ENCODE peak calls at places on chromosomes 7 and 10, in four cellular contexts. L is lower lobe of right lung, X is bronchial epithelial cell, D is lower leg skin. N is an unnamed sample.

GRCh38 chr10:5603091-5603847 is 63.1 kb downstream of the ASB13 start:
- DNase-seq in L (peak; percentile 12), X (no peak), D (no peak), N (peak; percentile 13)

GRCh38 chr10:129707406-129708388 is 240.7 kb downstream of the MGMT start:
- DNase-seq in L (no peak), X (no peak), D (peak; percentile 81), N (no peak)

GRCh38 chr7:29622335-29623265 is 59.0 kb downstream of the PRR15 start:
- DNase-seq in L (no peak), X (peak; percentile 98), D (no peak), N (no peak)

GRCh38 chr7:17593854-17594419 is 295.5 kb downstream of the AHR start:
- DNase-seq in L (no peak), X (no peak), D (no peak), N (no peak)

GRCh38 chr7:29408841-29409243 is 154.8 kb upstream of the PRR15 start:
- DNase-seq in L (no peak), X (peak; percentile 64), D (no peak), N (no peak)

GRCh38 chr7:155257482-155258232 is 40.0 kb upstream of the INSIG1 start:
- DNase-seq in L (no peak), X (peak; percentile 21), D (peak; percentile 94), N (peak; percentile 42)

GRCh38 chr7:116796471-116796870 is 65.9 kb upstream of the CAPZA2 start:
- DNase-seq in L (no peak), X (no peak), D (no peak), N (no peak)

GRCh38 chr10:60123668-60124067 is 217.3 kb upstream of the CCDC6 start:
- DNase-seq in L (no peak), X (no peak), D (no peak), N (no peak)

GRCh38 chr10:102593074-102593803 is 51.0 kb upstream of the TRIM8 start:
- DNase-seq in L (no peak), X (no peak), D (no peak), N (no peak)

GRCh38 chr7:33886100-33886623 is 19.2 kb upstream of the BMPER start:
- DNase-seq in L (no peak), X (no peak), D (no peak), N (no peak)

GRCh38 chr10:99994801-99995200 is 14.9 kb downstream of the DNMBP start:
- DNase-seq in L (no peak), X (no peak), D (no peak), N (no peak)

GRCh38 chr10:113021268-113022028 is 71.4 kb downstream of the TCF7L2 start:
- DNase-seq in L (no peak), X (no peak), D (no peak), N (no peak)

GRCh38 chr10:77832243-77832642 is 94.3 kb downstream of the DLG5 start:
- DNase-seq in L (no peak), X (peak; percentile 49), D (no peak), N (no peak)

GRCh38 chr10:128280271-128280670 is 154.0 kb upstream of the MKI67 start:
- DNase-seq in L (no peak), X (no peak), D (no peak), N (no peak)

GRCh38 chr10:59006511-59007306 is 169.7 kb upstream of the PHYHIPL start:
- DNase-seq in L (no peak), X (peak; percentile 60), D (no peak), N (no peak)

GRCh38 chr10:35559416-35559815 is 45.7 kb upstream of the GJD4 start:
- DNase-seq in L (no peak), X (no peak), D (no peak), N (no peak)

GRCh38 chr10:13206546-13207443 is 27.4 kb downstream of the UCMA start:
- DNase-seq in L (no peak), X (peak; percentile 33), D (peak; percentile 31), N (no peak)

GRCh38 chr7:112263519-112263918 is 57.0 kb downstream of the ZNF277 start:
- DNase-seq in L (no peak), X (no peak), D (no peak), N (no peak)

GRCh38 chr7:141645188-141645587 is 56.8 kb downstream of the DENND11 start:
- DNase-seq in L (no peak), X (no peak), D (no peak), N (no peak)

GRCh38 chr7:132519936-132520335 is 56.3 kb downstream of the PLXNA4 start:
- DNase-seq in L (no peak), X (no peak), D (peak; percentile 40), N (no peak)

GRCh38 chr10:63554666-63555065 is 33.5 kb downstream of the REEP3 start:
- DNase-seq in L (peak; percentile 56), X (peak; percentile 58), D (no peak), N (no peak)

GRCh38 chr10:101062231-101063161 is 707 bp downstream of the KAZALD1 start:
- DNase-seq in L (peak; percentile 79), X (no peak), D (no peak), N (peak; percentile 85)

GRCh38 chr7:148436571-148436970 is 154.0 kb upstream of the C7orf33 start:
- DNase-seq in L (no peak), X (no peak), D (no peak), N (no peak)

GRCh38 chr10:62662471-62662870 is 142.0 kb upstream of the ADO start:
- DNase-seq in L (no peak), X (no peak), D (no peak), N (no peak)

GRCh38 chr10:127492607-127493250 is 56.4 kb upstream of the NPS start:
- DNase-seq in L (no peak), X (no peak), D (no peak), N (no peak)

GRCh38 chr10:99540673-99541531 is 8.2 kb downstream of the NKX2-3 start:
- DNase-seq in L (no peak), X (no peak), D (no peak), N (peak; percentile 54)

GRCh38 chr10:63103971-63104409 is 29.1 kb upstream of the NRBF2 start:
- DNase-seq in L (no peak), X (peak; percentile 10), D (no peak), N (no peak)

GRCh38 chr10:73650537-73651331 is 5.1 kb downstream of the SYNPO2L start:
- DNase-seq in L (no peak), X (peak; percentile 76), D (no peak), N (no peak)

GRCh38 chr10:15168296-15168780 is at the start of gene NMT2:
- DNase-seq in L (peak; percentile 91), X (peak; percentile 53), D (peak; percentile 96), N (peak; percentile 93)

GRCh38 chr10:24851595-24851994 is 100.8 kb downstream of the PRTFDC1 start:
- DNase-seq in L (peak; percentile 59), X (peak; percentile 90), D (no peak), N (peak; percentile 56)

GRCh38 chr10:110260746-110261477 is 43.8 kb downstream of the SMNDC1 start:
- DNase-seq in L (no peak), X (no peak), D (no peak), N (no peak)

GRCh38 chr10:79454259-79454658 is 8.8 kb upstream of the ZCCHC24 start:
- DNase-seq in L (no peak), X (peak; percentile 93), D (peak; percentile 87), N (no peak)

GRCh38 chr10:7672366-7673134 is 5.8 kb upstream of the ITIH5 start:
- DNase-seq in L (no peak), X (no peak), D (no peak), N (no peak)

GRCh38 chr7:107210400-107210799 is 41.6 kb downstream of the HBP1 start:
- DNase-seq in L (no peak), X (no peak), D (no peak), N (no peak)

GRCh38 chr7:107213193-107213788 is 44.5 kb downstream of the HBP1 start:
- DNase-seq in L (no peak), X (no peak), D (no peak), N (no peak)

GRCh38 chr7:107212719-107213118 is 43.9 kb downstream of the HBP1 start:
- DNase-seq in L (no peak), X (no peak), D (no peak), N (no peak)

GRCh38 chr7:107209565-107209964 is 40.8 kb downstream of the HBP1 start:
- DNase-seq in L (no peak), X (no peak), D (no peak), N (no peak)

GRCh38 chr7:107213945-107214344 is 45.1 kb downstream of the HBP1 start:
- DNase-seq in L (no peak), X (no peak), D (no peak), N (no peak)
- H3K4me3 ChIP-seq in L (no peak overlapping the region), X (no peak overlapping the region), D (no peak overlapping the region), N (no peak overlapping the region)

GRCh38 chr10:51000164-51000563 is 74.1 kb upstream of the PRKG1 start:
- DNase-seq in L (no peak), X (peak; percentile 63), D (no peak), N (no peak)

GRCh38 chr10:50999163-50999562 is 75.1 kb upstream of the PRKG1 start:
- DNase-seq in L (no peak), X (no peak), D (no peak), N (no peak)

GRCh38 chr10:51001587-51001986 is 72.7 kb upstream of the PRKG1 start:
- DNase-seq in L (no peak), X (peak; percentile 17), D (no peak), N (no peak)

GRCh38 chr10:50997461-50997860 is 76.8 kb upstream of the PRKG1 start:
- DNase-seq in L (no peak), X (no peak), D (no peak), N (no peak)

GRCh38 chr10:51000976-51001375 is 73.3 kb upstream of the PRKG1 start:
- DNase-seq in L (no peak), X (no peak), D (no peak), N (no peak)
- H3K4me3 ChIP-seq in L (no peak overlapping the region), X (no peak overlapping the region), D (no peak overlapping the region), N (no peak overlapping the region)

DNA sequence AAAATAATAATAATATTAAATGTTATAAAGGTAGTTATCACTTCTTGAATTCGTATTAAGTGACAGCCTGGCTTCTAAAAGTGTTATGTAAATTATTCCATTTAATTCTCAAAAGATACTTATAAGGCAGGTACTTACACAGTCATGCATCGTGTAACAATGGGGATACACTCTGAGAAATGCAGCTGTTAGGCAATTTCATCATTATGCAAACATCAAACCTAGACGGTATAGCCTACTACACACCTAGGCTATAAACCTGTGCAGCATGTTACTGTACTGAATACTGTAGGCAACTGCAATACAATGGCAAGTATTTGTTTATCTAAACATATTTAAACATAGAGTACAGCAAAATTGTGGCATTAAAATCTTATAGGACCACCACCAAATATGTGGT is 1.5 kb downstream of the IFIT1 start:
- DNase-seq in L (no peak), X (peak; percentile 28), D (no peak), N (no peak)
- H3K4me3 ChIP-seq in L (peak overlapping the region; percentile 66), X (no peak overlapping the region), D (no peak overlapping the region), N (no peak overlapping the region)

DNA sequence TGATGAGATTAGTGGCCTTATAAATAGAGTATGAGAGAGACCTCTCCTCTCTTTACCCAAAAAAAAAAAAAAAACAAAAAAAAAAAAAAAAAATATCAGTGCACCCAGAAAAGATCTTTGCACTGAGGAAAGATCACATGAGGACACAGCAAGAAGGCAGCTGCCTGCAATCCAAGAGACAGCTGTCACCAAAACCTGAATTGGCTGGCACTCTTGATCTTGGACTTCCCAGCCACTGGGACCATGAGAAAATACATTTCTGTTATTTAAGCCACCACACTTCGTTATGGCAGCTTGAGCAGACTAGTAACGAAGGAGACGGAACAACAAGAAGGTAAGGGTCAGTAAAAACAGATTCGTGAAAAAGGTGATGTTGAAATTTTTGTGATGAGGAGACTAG is 47.0 kb downstream of the TMEM106B start:
- DNase-seq in L (no peak), X (no peak), D (no peak), N (no peak)
- H3K4me3 ChIP-seq in L (no peak overlapping the region), X (no peak overlapping the region), D (no peak overlapping the region), N (no peak overlapping the region)

GRCh38 chr7:69166979-69167516 is 431.2 kb upstream of the AUTS2 start:
- DNase-seq in L (no peak), X (peak; percentile 1), D (no peak), N (no peak)
- H3K4me3 ChIP-seq in L (no peak overlapping the region), X (no peak overlapping the region), D (no peak overlapping the region), N (no peak overlapping the region)